ENCODE peak calls at places on chromosomes 5 and 9, in five cellular contexts. L is stimulated activated CD4-positive, alpha-beta T cell treated with anti-CD3 and anti-CD28 coated beads, Interleukin-15, amount 100 ng/mL, for 24 hours; D is Calu3; V is AG08395; E is HCT116. U is an unnamed sample.

GRCh38 chr5:43104102-43104501 is 16.6 kb upstream of the ZNF131 start:
- DNase-seq in L (no peak), D (no peak), V (no peak), E (no peak), U (no peak)

GRCh38 chr9:123943671-123944070 is 13.7 kb upstream of the DENND1A start:
- DNase-seq in L (no peak), D (no peak), V (no peak), E (no peak), U (no peak)

GRCh38 chr5:19229210-19229835 is 758.7 kb downstream of the CDH18 start:
- DNase-seq in L (no peak), D (no peak), V (no peak), E (no peak), U (no peak)

GRCh38 chr5:176658007-176658599 is 10.8 kb downstream of the TSPAN17 start:
- DNase-seq in L (peak; percentile 79), D (peak; percentile 79), V (peak; percentile 79), E (peak; percentile 34), U (peak; percentile 85)

GRCh38 chr9:110996436-110997224 is 41.6 kb downstream of the LPAR1 start:
- DNase-seq in L (no peak), D (no peak), V (peak; percentile 48), E (no peak), U (peak; percentile 40)

GRCh38 chr5:146448783-146449519 is 1.8 kb downstream of the TCERG1 start:
- DNase-seq in L (no peak), D (no peak), V (no peak), E (no peak), U (no peak)

GRCh38 chr9:79189511-79189924 is 382.2 kb upstream of the TLE4 start:
- DNase-seq in L (no peak), D (no peak), V (peak; percentile 49), E (no peak), U (peak; percentile 53)

GRCh38 chr9:77927265-77927664 is 104.3 kb downstream of the GNAQ start:
- DNase-seq in L (no peak), D (no peak), V (peak; percentile 54), E (no peak), U (peak; percentile 33)

GRCh38 chr9:34995288-34996060 is 5.9 kb downstream of the DNAJB5 start:
- DNase-seq in L (no peak), D (no peak), V (peak; percentile 38), E (no peak), U (peak; percentile 61)

GRCh38 chr9:94134629-94135028 is 50.4 kb downstream of the PTPDC1 start:
- DNase-seq in L (no peak), D (no peak), V (no peak), E (no peak), U (no peak)

GRCh38 chr9:111795557-111795839 is 761 bp upstream of the SHOC1 start:
- DNase-seq in L (no peak), D (no peak), V (no peak), E (no peak), U (no peak)

GRCh38 chr5:37940931-37941623 is 101.2 kb upstream of the GDNF start:
- DNase-seq in L (no peak), D (no peak), V (no peak), E (no peak), U (no peak)

GRCh38 chr5:52657231-52657645 is 130.5 kb upstream of the ITGA1 start:
- DNase-seq in L (no peak), D (no peak), V (peak; percentile 49), E (peak; percentile 42), U (peak; percentile 36)

GRCh38 chr9:132082188-132082587 is 2.5 kb upstream of the MED27 start:
- DNase-seq in L (no peak), D (no peak), V (no peak), E (no peak), U (no peak)

GRCh38 chr9:98929096-98929495 is 14.6 kb upstream of the COL15A1 start:
- DNase-seq in L (no peak), D (no peak), V (no peak), E (no peak), U (no peak)

GRCh38 chr5:140273401-140273877 is 29.5 kb downstream of the PFDN1 start:
- DNase-seq in L (no peak), D (no peak), V (no peak), E (no peak), U (peak; percentile 34)

GRCh38 chr9:3783156-3783555 is 257.4 kb upstream of the RFX3 start:
- DNase-seq in L (no peak), D (no peak), V (no peak), E (no peak), U (no peak)

GRCh38 chr9:114385412-114386181 is 2.2 kb downstream of the AKNA start:
- DNase-seq in L (peak; percentile 92), D (no peak), V (peak; percentile 85), E (peak; percentile 35), U (peak; percentile 82)

GRCh38 chr5:135155616-135156214 is 121.7 kb upstream of the PITX1 start:
- DNase-seq in L (no peak), D (no peak), V (no peak), E (no peak), U (no peak)

GRCh38 chr9:100602302-100602930 is 24.5 kb downstream of the CAVIN4 start:
- DNase-seq in L (no peak), D (peak; percentile 40), V (peak; percentile 57), E (peak; percentile 71), U (peak; percentile 55)

GRCh38 chr9:36690769-36691168 is 118.1 kb downstream of the MELK start:
- DNase-seq in L (no peak), D (no peak), V (no peak), E (no peak), U (no peak)

GRCh38 chr9:34633851-34634550 is 3.6 kb downstream of the SIGMAR1 start:
- DNase-seq in L (peak; percentile 81), D (peak; percentile 70), V (peak; percentile 77), E (no peak), U (peak; percentile 81)